ENCODE peak calls at places on chromosome 14, in ten cellular contexts. One of them, this sample, is unnamed.

GRCh38 chr14:88481089-88481488 is 73.7 kb downstream of the PTPN21 start:
- DNase-seq in stimulated activated CD4-positive, alpha-beta T cell treated with anti-CD3 and anti-CD28 coated beads, Interleukin-4, amount 100 ng/mL, for 4 hours: no peak
- DNase-seq in GM23338: no peak
- DNase-seq in uterus: no peak
- DNase-seq in endothelial cell of umbilical vein: no peak
- DNase-seq in germinal center: no peak
- DNase-seq in tibial artery: no peak
- DNase-seq in activated T-cell treated with anti-CD3 and anti-CD28 coated beads for 1 hour: no peak
- DNase-seq in HFF-Myc: no peak
- DNase-seq in AG10803: no peak
- DNase-seq in this sample: no peak

GRCh38 chr14:91284791-91285548 is 40.5 kb upstream of the GPR68 start:
- DNase-seq in stimulated activated CD4-positive, alpha-beta T cell treated with anti-CD3 and anti-CD28 coated beads, Interleukin-4, amount 100 ng/mL, for 4 hours: no peak
- DNase-seq in GM23338: no peak
- DNase-seq in uterus: peak
- DNase-seq in endothelial cell of umbilical vein: no peak
- DNase-seq in germinal center: peak
- DNase-seq in tibial artery: no peak
- DNase-seq in activated T-cell treated with anti-CD3 and anti-CD28 coated beads for 1 hour: no peak
- DNase-seq in HFF-Myc: no peak
- DNase-seq in AG10803: peak
- DNase-seq in this sample: no peak

GRCh38 chr14:75720828-75721227 is 59.8 kb downstream of the TTLL5 start:
- DNase-seq in stimulated activated CD4-positive, alpha-beta T cell treated with anti-CD3 and anti-CD28 coated beads, Interleukin-4, amount 100 ng/mL, for 4 hours: no peak
- DNase-seq in GM23338: no peak
- DNase-seq in uterus: peak
- DNase-seq in endothelial cell of umbilical vein: peak
- DNase-seq in germinal center: no peak
- DNase-seq in tibial artery: peak
- DNase-seq in activated T-cell treated with anti-CD3 and anti-CD28 coated beads for 1 hour: no peak
- DNase-seq in HFF-Myc: no peak
- DNase-seq in AG10803: peak
- DNase-seq in this sample: no peak

GRCh38 chr14:68787235-68787727 is 5.6 kb downstream of the ZFP36L1 start:
- DNase-seq in stimulated activated CD4-positive, alpha-beta T cell treated with anti-CD3 and anti-CD28 coated beads, Interleukin-4, amount 100 ng/mL, for 4 hours: peak
- DNase-seq in GM23338: peak
- DNase-seq in uterus: peak
- DNase-seq in endothelial cell of umbilical vein: peak
- DNase-seq in germinal center: no peak
- DNase-seq in tibial artery: no peak
- DNase-seq in activated T-cell treated with anti-CD3 and anti-CD28 coated beads for 1 hour: no peak
- DNase-seq in HFF-Myc: no peak
- DNase-seq in AG10803: no peak
- DNase-seq in this sample: no peak

GRCh38 chr14:64800000-64800399 is 79.7 kb downstream of the SPTB start:
- DNase-seq in stimulated activated CD4-positive, alpha-beta T cell treated with anti-CD3 and anti-CD28 coated beads, Interleukin-4, amount 100 ng/mL, for 4 hours: no peak
- DNase-seq in GM23338: peak
- DNase-seq in uterus: no peak
- DNase-seq in endothelial cell of umbilical vein: peak
- DNase-seq in germinal center: peak
- DNase-seq in tibial artery: no peak
- DNase-seq in activated T-cell treated with anti-CD3 and anti-CD28 coated beads for 1 hour: no peak
- DNase-seq in HFF-Myc: no peak
- DNase-seq in AG10803: peak
- DNase-seq in this sample: no peak

GRCh38 chr14:30214456-30215090 is 286.9 kb upstream of the PRKD1 start:
- DNase-seq in stimulated activated CD4-positive, alpha-beta T cell treated with anti-CD3 and anti-CD28 coated beads, Interleukin-4, amount 100 ng/mL, for 4 hours: no peak
- DNase-seq in GM23338: peak
- DNase-seq in uterus: no peak
- DNase-seq in endothelial cell of umbilical vein: peak
- DNase-seq in germinal center: no peak
- DNase-seq in tibial artery: no peak
- DNase-seq in activated T-cell treated with anti-CD3 and anti-CD28 coated beads for 1 hour: no peak
- DNase-seq in HFF-Myc: peak
- DNase-seq in AG10803: peak
- DNase-seq in this sample: no peak

GRCh38 chr14:76848879-76849278 is 22.7 kb downstream of the LRRC74A start:
- DNase-seq in stimulated activated CD4-positive, alpha-beta T cell treated with anti-CD3 and anti-CD28 coated beads, Interleukin-4, amount 100 ng/mL, for 4 hours: no peak
- DNase-seq in GM23338: peak
- DNase-seq in uterus: no peak
- DNase-seq in endothelial cell of umbilical vein: no peak
- DNase-seq in germinal center: no peak
- DNase-seq in tibial artery: no peak
- DNase-seq in activated T-cell treated with anti-CD3 and anti-CD28 coated beads for 1 hour: no peak
- DNase-seq in HFF-Myc: no peak
- DNase-seq in AG10803: no peak
- DNase-seq in this sample: no peak

GRCh38 chr14:79783061-79783460 is 428.2 kb downstream of the DIO2 start:
- DNase-seq in stimulated activated CD4-positive, alpha-beta T cell treated with anti-CD3 and anti-CD28 coated beads, Interleukin-4, amount 100 ng/mL, for 4 hours: no peak
- DNase-seq in GM23338: no peak
- DNase-seq in uterus: no peak
- DNase-seq in endothelial cell of umbilical vein: no peak
- DNase-seq in germinal center: no peak
- DNase-seq in tibial artery: no peak
- DNase-seq in activated T-cell treated with anti-CD3 and anti-CD28 coated beads for 1 hour: no peak
- DNase-seq in HFF-Myc: no peak
- DNase-seq in AG10803: no peak
- DNase-seq in this sample: no peak

GRCh38 chr14:73741386-73741875 is 27.2 kb upstream of the PNMA1 start:
- DNase-seq in stimulated activated CD4-positive, alpha-beta T cell treated with anti-CD3 and anti-CD28 coated beads, Interleukin-4, amount 100 ng/mL, for 4 hours: peak
- DNase-seq in GM23338: peak
- DNase-seq in uterus: peak
- DNase-seq in endothelial cell of umbilical vein: peak
- DNase-seq in germinal center: peak
- DNase-seq in tibial artery: peak
- DNase-seq in activated T-cell treated with anti-CD3 and anti-CD28 coated beads for 1 hour: peak
- DNase-seq in HFF-Myc: no peak
- DNase-seq in AG10803: no peak
- DNase-seq in this sample: peak

GRCh38 chr14:66610154-66610563 is 102.2 kb downstream of the GPHN start:
- DNase-seq in stimulated activated CD4-positive, alpha-beta T cell treated with anti-CD3 and anti-CD28 coated beads, Interleukin-4, amount 100 ng/mL, for 4 hours: no peak
- DNase-seq in GM23338: peak
- DNase-seq in uterus: no peak
- DNase-seq in endothelial cell of umbilical vein: no peak
- DNase-seq in germinal center: peak
- DNase-seq in tibial artery: no peak
- DNase-seq in activated T-cell treated with anti-CD3 and anti-CD28 coated beads for 1 hour: no peak
- DNase-seq in HFF-Myc: no peak
- DNase-seq in AG10803: no peak
- DNase-seq in this sample: no peak

GRCh38 chr14:33859306-33859705 is 91.6 kb downstream of the EGLN3 start:
- DNase-seq in stimulated activated CD4-positive, alpha-beta T cell treated with anti-CD3 and anti-CD28 coated beads, Interleukin-4, amount 100 ng/mL, for 4 hours: no peak
- DNase-seq in GM23338: no peak
- DNase-seq in uterus: no peak
- DNase-seq in endothelial cell of umbilical vein: no peak
- DNase-seq in germinal center: no peak
- DNase-seq in tibial artery: no peak
- DNase-seq in activated T-cell treated with anti-CD3 and anti-CD28 coated beads for 1 hour: no peak
- DNase-seq in HFF-Myc: no peak
- DNase-seq in AG10803: no peak
- DNase-seq in this sample: no peak

GRCh38 chr14:38074754-38075153 is 132.9 kb upstream of the SSTR1 start:
- DNase-seq in stimulated activated CD4-positive, alpha-beta T cell treated with anti-CD3 and anti-CD28 coated beads, Interleukin-4, amount 100 ng/mL, for 4 hours: no peak
- DNase-seq in GM23338: no peak
- DNase-seq in uterus: no peak
- DNase-seq in endothelial cell of umbilical vein: no peak
- DNase-seq in germinal center: no peak
- DNase-seq in tibial artery: no peak
- DNase-seq in activated T-cell treated with anti-CD3 and anti-CD28 coated beads for 1 hour: no peak
- DNase-seq in HFF-Myc: no peak
- DNase-seq in AG10803: no peak
- DNase-seq in this sample: peak

GRCh38 chr14:76426161-76426696 is 50.3 kb downstream of the ESRRB start:
- DNase-seq in stimulated activated CD4-positive, alpha-beta T cell treated with anti-CD3 and anti-CD28 coated beads, Interleukin-4, amount 100 ng/mL, for 4 hours: no peak
- DNase-seq in GM23338: no peak
- DNase-seq in uterus: no peak
- DNase-seq in endothelial cell of umbilical vein: no peak
- DNase-seq in germinal center: no peak
- DNase-seq in tibial artery: no peak
- DNase-seq in activated T-cell treated with anti-CD3 and anti-CD28 coated beads for 1 hour: no peak
- DNase-seq in HFF-Myc: no peak
- DNase-seq in AG10803: no peak
- DNase-seq in this sample: no peak

GRCh38 chr14:78767436-78767835 is 597.3 kb downstream of the NRXN3 start:
- DNase-seq in stimulated activated CD4-positive, alpha-beta T cell treated with anti-CD3 and anti-CD28 coated beads, Interleukin-4, amount 100 ng/mL, for 4 hours: no peak
- DNase-seq in GM23338: no peak
- DNase-seq in uterus: no peak
- DNase-seq in endothelial cell of umbilical vein: no peak
- DNase-seq in germinal center: no peak
- DNase-seq in tibial artery: no peak
- DNase-seq in activated T-cell treated with anti-CD3 and anti-CD28 coated beads for 1 hour: no peak
- DNase-seq in HFF-Myc: no peak
- DNase-seq in AG10803: no peak
- DNase-seq in this sample: no peak

GRCh38 chr14:25472700-25473099 is 422.8 kb upstream of the STXBP6 start:
- DNase-seq in stimulated activated CD4-positive, alpha-beta T cell treated with anti-CD3 and anti-CD28 coated beads, Interleukin-4, amount 100 ng/mL, for 4 hours: no peak
- DNase-seq in GM23338: no peak
- DNase-seq in uterus: no peak
- DNase-seq in endothelial cell of umbilical vein: no peak
- DNase-seq in germinal center: no peak
- DNase-seq in tibial artery: no peak
- DNase-seq in activated T-cell treated with anti-CD3 and anti-CD28 coated beads for 1 hour: no peak
- DNase-seq in HFF-Myc: no peak
- DNase-seq in AG10803: no peak
- DNase-seq in this sample: no peak

GRCh38 chr14:100191584-100192249 is 32.3 kb upstream of the DEGS2 start:
- DNase-seq in stimulated activated CD4-positive, alpha-beta T cell treated with anti-CD3 and anti-CD28 coated beads, Interleukin-4, amount 100 ng/mL, for 4 hours: no peak
- DNase-seq in GM23338: no peak
- DNase-seq in uterus: peak
- DNase-seq in endothelial cell of umbilical vein: no peak
- DNase-seq in germinal center: no peak
- DNase-seq in tibial artery: no peak
- DNase-seq in activated T-cell treated with anti-CD3 and anti-CD28 coated beads for 1 hour: no peak
- DNase-seq in HFF-Myc: no peak
- DNase-seq in AG10803: no peak
- DNase-seq in this sample: no peak

GRCh38 chr14:101927859-101928258 is 36.5 kb upstream of the DYNC1H1 start:
- DNase-seq in stimulated activated CD4-positive, alpha-beta T cell treated with anti-CD3 and anti-CD28 coated beads, Interleukin-4, amount 100 ng/mL, for 4 hours: no peak
- DNase-seq in GM23338: no peak
- DNase-seq in uterus: peak
- DNase-seq in endothelial cell of umbilical vein: no peak
- DNase-seq in germinal center: no peak
- DNase-seq in tibial artery: peak
- DNase-seq in activated T-cell treated with anti-CD3 and anti-CD28 coated beads for 1 hour: no peak
- DNase-seq in HFF-Myc: peak
- DNase-seq in AG10803: peak
- DNase-seq in this sample: no peak

GRCh38 chr14:73762375-73762822 is 48.2 kb upstream of the PNMA1 start:
- DNase-seq in stimulated activated CD4-positive, alpha-beta T cell treated with anti-CD3 and anti-CD28 coated beads, Interleukin-4, amount 100 ng/mL, for 4 hours: no peak
- DNase-seq in GM23338: no peak
- DNase-seq in uterus: no peak
- DNase-seq in endothelial cell of umbilical vein: no peak
- DNase-seq in germinal center: no peak
- DNase-seq in tibial artery: no peak
- DNase-seq in activated T-cell treated with anti-CD3 and anti-CD28 coated beads for 1 hour: no peak
- DNase-seq in HFF-Myc: no peak
- DNase-seq in AG10803: no peak
- DNase-seq in this sample: no peak

GRCh38 chr14:36768638-36769337 is 107.1 kb downstream of the PAX9 start:
- DNase-seq in stimulated activated CD4-positive, alpha-beta T cell treated with anti-CD3 and anti-CD28 coated beads, Interleukin-4, amount 100 ng/mL, for 4 hours: no peak
- DNase-seq in GM23338: no peak
- DNase-seq in uterus: no peak
- DNase-seq in endothelial cell of umbilical vein: no peak
- DNase-seq in germinal center: no peak
- DNase-seq in tibial artery: no peak
- DNase-seq in activated T-cell treated with anti-CD3 and anti-CD28 coated beads for 1 hour: no peak
- DNase-seq in HFF-Myc: no peak
- DNase-seq in AG10803: no peak
- DNase-seq in this sample: no peak

GRCh38 chr14:102930753-102931579 is 8.5 kb downstream of the AMN start:
- DNase-seq in stimulated activated CD4-positive, alpha-beta T cell treated with anti-CD3 and anti-CD28 coated beads, Interleukin-4, amount 100 ng/mL, for 4 hours: no peak
- DNase-seq in GM23338: peak
- DNase-seq in uterus: no peak
- DNase-seq in endothelial cell of umbilical vein: no peak
- DNase-seq in germinal center: no peak
- DNase-seq in tibial artery: no peak
- DNase-seq in activated T-cell treated with anti-CD3 and anti-CD28 coated beads for 1 hour: no peak
- DNase-seq in HFF-Myc: no peak
- DNase-seq in AG10803: peak
- DNase-seq in this sample: no peak

GRCh38 chr14:100688598-100689499 is 37.8 kb upstream of the DLK1 start:
- DNase-seq in stimulated activated CD4-positive, alpha-beta T cell treated with anti-CD3 and anti-CD28 coated beads, Interleukin-4, amount 100 ng/mL, for 4 hours: no peak
- DNase-seq in GM23338: no peak
- DNase-seq in uterus: no peak
- DNase-seq in endothelial cell of umbilical vein: no peak
- DNase-seq in germinal center: no peak
- DNase-seq in tibial artery: no peak
- DNase-seq in activated T-cell treated with anti-CD3 and anti-CD28 coated beads for 1 hour: no peak
- DNase-seq in HFF-Myc: no peak
- DNase-seq in AG10803: peak
- DNase-seq in this sample: no peak

GRCh38 chr14:104806625-104807465 is 5.9 kb downstream of the ZBTB42 start:
- DNase-seq in stimulated activated CD4-positive, alpha-beta T cell treated with anti-CD3 and anti-CD28 coated beads, Interleukin-4, amount 100 ng/mL, for 4 hours: no peak
- DNase-seq in GM23338: no peak
- DNase-seq in uterus: no peak
- DNase-seq in endothelial cell of umbilical vein: no peak
- DNase-seq in germinal center: no peak
- DNase-seq in tibial artery: no peak
- DNase-seq in activated T-cell treated with anti-CD3 and anti-CD28 coated beads for 1 hour: no peak
- DNase-seq in HFF-Myc: no peak
- DNase-seq in AG10803: no peak
- DNase-seq in this sample: no peak

GRCh38 chr14:32303865-32304264 is 25.2 kb upstream of the AKAP6 start:
- DNase-seq in stimulated activated CD4-positive, alpha-beta T cell treated with anti-CD3 and anti-CD28 coated beads, Interleukin-4, amount 100 ng/mL, for 4 hours: no peak
- DNase-seq in GM23338: no peak
- DNase-seq in uterus: no peak
- DNase-seq in endothelial cell of umbilical vein: no peak
- DNase-seq in germinal center: no peak
- DNase-seq in tibial artery: no peak
- DNase-seq in activated T-cell treated with anti-CD3 and anti-CD28 coated beads for 1 hour: no peak
- DNase-seq in HFF-Myc: no peak
- DNase-seq in AG10803: no peak
- DNase-seq in this sample: no peak

GRCh38 chr14:93056840-93057585 is 58.7 kb downstream of the ITPK1 start:
- DNase-seq in stimulated activated CD4-positive, alpha-beta T cell treated with anti-CD3 and anti-CD28 coated beads, Interleukin-4, amount 100 ng/mL, for 4 hours: no peak
- DNase-seq in GM23338: no peak
- DNase-seq in uterus: no peak
- DNase-seq in endothelial cell of umbilical vein: no peak
- DNase-seq in germinal center: no peak
- DNase-seq in tibial artery: peak
- DNase-seq in activated T-cell treated with anti-CD3 and anti-CD28 coated beads for 1 hour: no peak
- DNase-seq in HFF-Myc: no peak
- DNase-seq in AG10803: peak
- DNase-seq in this sample: no peak

GRCh38 chr14:50740858-50741257 is 72.8 kb upstream of the SAV1 start:
- DNase-seq in stimulated activated CD4-positive, alpha-beta T cell treated with anti-CD3 and anti-CD28 coated beads, Interleukin-4, amount 100 ng/mL, for 4 hours: no peak
- DNase-seq in GM23338: no peak
- DNase-seq in uterus: no peak
- DNase-seq in endothelial cell of umbilical vein: peak
- DNase-seq in germinal center: no peak
- DNase-seq in tibial artery: no peak
- DNase-seq in activated T-cell treated with anti-CD3 and anti-CD28 coated beads for 1 hour: no peak
- DNase-seq in HFF-Myc: no peak
- DNase-seq in AG10803: peak
- DNase-seq in this sample: no peak

GRCh38 chr14:32252030-32252670 is 49.1 kb upstream of the RNU6-8 start:
- DNase-seq in stimulated activated CD4-positive, alpha-beta T cell treated with anti-CD3 and anti-CD28 coated beads, Interleukin-4, amount 100 ng/mL, for 4 hours: peak
- DNase-seq in GM23338: peak
- DNase-seq in uterus: peak
- DNase-seq in endothelial cell of umbilical vein: peak
- DNase-seq in germinal center: peak
- DNase-seq in tibial artery: no peak
- DNase-seq in activated T-cell treated with anti-CD3 and anti-CD28 coated beads for 1 hour: peak
- DNase-seq in HFF-Myc: peak
- DNase-seq in AG10803: peak
- DNase-seq in this sample: peak

GRCh38 chr14:37230551-37231194 is 32.9 kb downstream of the MIPOL1 start:
- DNase-seq in stimulated activated CD4-positive, alpha-beta T cell treated with anti-CD3 and anti-CD28 coated beads, Interleukin-4, amount 100 ng/mL, for 4 hours: no peak
- DNase-seq in GM23338: peak
- DNase-seq in uterus: no peak
- DNase-seq in endothelial cell of umbilical vein: peak
- DNase-seq in germinal center: peak
- DNase-seq in tibial artery: no peak
- DNase-seq in activated T-cell treated with anti-CD3 and anti-CD28 coated beads for 1 hour: no peak
- DNase-seq in HFF-Myc: peak
- DNase-seq in AG10803: peak
- DNase-seq in this sample: no peak

GRCh38 chr14:91330846-91331245 is 86.3 kb upstream of the GPR68 start:
- DNase-seq in stimulated activated CD4-positive, alpha-beta T cell treated with anti-CD3 and anti-CD28 coated beads, Interleukin-4, amount 100 ng/mL, for 4 hours: no peak
- DNase-seq in GM23338: no peak
- DNase-seq in uterus: no peak
- DNase-seq in endothelial cell of umbilical vein: no peak
- DNase-seq in germinal center: no peak
- DNase-seq in tibial artery: no peak
- DNase-seq in activated T-cell treated with anti-CD3 and anti-CD28 coated beads for 1 hour: no peak
- DNase-seq in HFF-Myc: no peak
- DNase-seq in AG10803: no peak
- DNase-seq in this sample: no peak

This sample was measured in T follicular helper cell.